ENCODE peak calls at places on chromosomes 5 and 9, in six cellular contexts. A, V, W, F, B and T are unnamed samples.

GRCh38 chr9:126506361-126507317 is 107.1 kb upstream of the LMX1B start:
- DNase-seq in A (no peak), V (no peak), W (no peak), F (no peak), B (no peak), T (no peak)

GRCh38 chr5:134247411-134247810 is 21.5 kb upstream of the PPP2CA start:
- DNase-seq in A (peak), V (no peak), W (no peak), F (no peak), B (no peak), T (no peak)

GRCh38 chr9:81562221-81563019 is 126.9 kb downstream of the TLE1 start:
- DNase-seq in A (peak), V (no peak), W (no peak), F (no peak), B (no peak), T (no peak)

GRCh38 chr9:3467593-3468219 is 58.1 kb downstream of the RFX3 start:
- DNase-seq in A (peak), V (peak), W (peak), F (peak), B (peak), T (peak)

GRCh38 chr5:10704949-10705621 is 55.9 kb downstream of the DAP start:
- DNase-seq in A (peak), V (no peak), W (no peak), F (no peak), B (no peak), T (no peak)

GRCh38 chr9:92968081-92968480 is 20.8 kb downstream of the FGD3 start:
- DNase-seq in A (no peak), V (no peak), W (no peak), F (no peak), B (no peak), T (no peak)

GRCh38 chr5:149667084-149667826 is 62.9 kb upstream of the PPARGC1B start:
- DNase-seq in A (peak), V (no peak), W (no peak), F (peak), B (no peak), T (peak)

GRCh38 chr9:135048046-135048757 is 39.3 kb upstream of the OLFM1 start:
- DNase-seq in A (no peak), V (no peak), W (no peak), F (no peak), B (no peak), T (no peak)

GRCh38 chr5:113270081-113270480 is 164.7 kb downstream of the TSSK1B start:
- DNase-seq in A (no peak), V (no peak), W (no peak), F (no peak), B (no peak), T (no peak)

GRCh38 chr5:161369032-161369431 is 177.5 kb downstream of the GABRB2 start:
- DNase-seq in A (no peak), V (no peak), W (no peak), F (no peak), B (no peak), T (no peak)

GRCh38 chr9:106284300-106284699 is 578.7 kb upstream of the ZNF462 start:
- DNase-seq in A (no peak), V (peak), W (no peak), F (peak), B (no peak), T (peak)

GRCh38 chr9:105341784-105342183 is 97.3 kb downstream of the SLC44A1 start:
- DNase-seq in A (peak), V (no peak), W (no peak), F (no peak), B (no peak), T (no peak)

GRCh38 chr9:108039491-108039890 is 549.9 kb upstream of the KLF4 start:
- DNase-seq in A (peak), V (no peak), W (no peak), F (no peak), B (no peak), T (no peak)

GRCh38 chr9:81193362-81194339 is 495.7 kb downstream of the TLE1 start:
- DNase-seq in A (no peak), V (peak), W (no peak), F (no peak), B (no peak), T (no peak)